ENCODE peak calls at places on chromosomes 11 and 22, in ten cellular contexts. One of them, this sample, is unnamed.
A peak's percentile ranks its signal among the peaks of the same experiment; 100 is the strongest.

GRCh38 chr11:128271401-128271800 is 316.0 kb downstream of the ETS1 start:
- DNase-seq in fibroblast of lung: no peak
- DNase-seq in activated naive CD4-positive, alpha-beta T cell treated with anti-CD3 and anti-CD28 coated beads, Interleukin-2, amount 50 U/mL, for 16 hours: no peak
- DNase-seq in NT2/D1: no peak
- DNase-seq in NCI-H1417: no peak
- DNase-seq in NCI-H1105: no peak
- DNase-seq in stimulated activated CD4-positive, alpha-beta T cell treated with anti-CD3 and anti-CD28 coated beads, Interleukin-1b, Interleukin-23, amount 100 ng/mL, for 1 hour: no peak
- DNase-seq in HFFc6: no peak
- DNase-seq in psoas muscle: no peak
- DNase-seq in activated CD4-positive, alpha-beta T cell treated with anti-CD3 and anti-CD28 coated beads, Interleukin-2, amount 10 ng/mL, durations not matched to agents 7 days and 5 days: no peak
- DNase-seq in this sample: no peak

GRCh38 chr11:31412946-31413345 is 43.3 kb downstream of the DNAJC24 start:
- DNase-seq in NT2/D1: no peak
- DNase-seq in psoas muscle: no peak
- DNase-seq in NCI-H1105: no peak
- DNase-seq in stimulated activated CD4-positive, alpha-beta T cell treated with anti-CD3 and anti-CD28 coated beads, Interleukin-1b, Interleukin-23, amount 100 ng/mL, for 1 hour: no peak
- DNase-seq in activated naive CD4-positive, alpha-beta T cell treated with anti-CD3 and anti-CD28 coated beads, Interleukin-2, amount 50 U/mL, for 16 hours: no peak
- DNase-seq in NCI-H1417: no peak
- DNase-seq in activated CD4-positive, alpha-beta T cell treated with anti-CD3 and anti-CD28 coated beads, Interleukin-2, amount 10 ng/mL, durations not matched to agents 7 days and 5 days: no peak
- DNase-seq in fibroblast of lung: peak; percentile 65
- DNase-seq in HFFc6: peak; percentile 50
- DNase-seq in this sample: no peak

GRCh38 chr22:46360891-46361290 is 25.4 kb downstream of the TRMU start:
- DNase-seq in NCI-H1417: no peak
- DNase-seq in NT2/D1: no peak
- DNase-seq in activated CD4-positive, alpha-beta T cell treated with anti-CD3 and anti-CD28 coated beads, Interleukin-2, amount 10 ng/mL, durations not matched to agents 7 days and 5 days: no peak
- DNase-seq in fibroblast of lung: no peak
- DNase-seq in activated naive CD4-positive, alpha-beta T cell treated with anti-CD3 and anti-CD28 coated beads, Interleukin-2, amount 50 U/mL, for 16 hours: no peak
- DNase-seq in NCI-H1105: no peak
- DNase-seq in HFFc6: no peak
- DNase-seq in psoas muscle: no peak
- DNase-seq in stimulated activated CD4-positive, alpha-beta T cell treated with anti-CD3 and anti-CD28 coated beads, Interleukin-1b, Interleukin-23, amount 100 ng/mL, for 1 hour: no peak
- DNase-seq in this sample: no peak

GRCh38 chr11:1852885-1853284 is at the start of gene LSP1:
- DNase-seq in NCI-H1417: no peak
- DNase-seq in psoas muscle: no peak
- DNase-seq in HFFc6: no peak
- DNase-seq in NCI-H1105: no peak
- DNase-seq in stimulated activated CD4-positive, alpha-beta T cell treated with anti-CD3 and anti-CD28 coated beads, Interleukin-1b, Interleukin-23, amount 100 ng/mL, for 1 hour: peak; percentile 56
- DNase-seq in fibroblast of lung: no peak
- DNase-seq in activated naive CD4-positive, alpha-beta T cell treated with anti-CD3 and anti-CD28 coated beads, Interleukin-2, amount 50 U/mL, for 16 hours: peak; percentile 75
- DNase-seq in NT2/D1: no peak
- DNase-seq in activated CD4-positive, alpha-beta T cell treated with anti-CD3 and anti-CD28 coated beads, Interleukin-2, amount 10 ng/mL, durations not matched to agents 7 days and 5 days: peak; percentile 92
- DNase-seq in this sample: no peak

GRCh38 chr11:2444301-2445106 is at the start of the genes KCNQ1 and TRPM5:
- DNase-seq in NCI-H1417: peak; percentile 64
- DNase-seq in NCI-H1105: peak; percentile 80
- DNase-seq in fibroblast of lung: no peak
- DNase-seq in activated naive CD4-positive, alpha-beta T cell treated with anti-CD3 and anti-CD28 coated beads, Interleukin-2, amount 50 U/mL, for 16 hours: peak; percentile 81
- DNase-seq in stimulated activated CD4-positive, alpha-beta T cell treated with anti-CD3 and anti-CD28 coated beads, Interleukin-1b, Interleukin-23, amount 100 ng/mL, for 1 hour: peak; percentile 74
- DNase-seq in HFFc6: no peak
- DNase-seq in activated CD4-positive, alpha-beta T cell treated with anti-CD3 and anti-CD28 coated beads, Interleukin-2, amount 10 ng/mL, durations not matched to agents 7 days and 5 days: peak; percentile 74
- DNase-seq in NT2/D1: no peak
- DNase-seq in psoas muscle: peak; percentile 44
- DNase-seq in this sample: no peak

GRCh38 chr22:26671317-26672059 is 14.1 kb downstream of the MIAT start:
- DNase-seq in fibroblast of lung: no peak
- DNase-seq in NCI-H1417: peak; percentile 52
- DNase-seq in stimulated activated CD4-positive, alpha-beta T cell treated with anti-CD3 and anti-CD28 coated beads, Interleukin-1b, Interleukin-23, amount 100 ng/mL, for 1 hour: peak; percentile 33
- DNase-seq in HFFc6: no peak
- DNase-seq in psoas muscle: peak; percentile 33
- DNase-seq in activated naive CD4-positive, alpha-beta T cell treated with anti-CD3 and anti-CD28 coated beads, Interleukin-2, amount 50 U/mL, for 16 hours: peak; percentile 55
- DNase-seq in activated CD4-positive, alpha-beta T cell treated with anti-CD3 and anti-CD28 coated beads, Interleukin-2, amount 10 ng/mL, durations not matched to agents 7 days and 5 days: peak; percentile 67
- DNase-seq in NCI-H1105: peak; percentile 66
- DNase-seq in NT2/D1: no peak
- DNase-seq in this sample: no peak

GRCh38 chr11:11973361-11973800 is 35.0 kb downstream of the DKK3 start:
- DNase-seq in psoas muscle: peak; percentile 60
- DNase-seq in NCI-H1105: no peak
- DNase-seq in HFFc6: peak; percentile 68
- DNase-seq in NT2/D1: no peak
- DNase-seq in activated CD4-positive, alpha-beta T cell treated with anti-CD3 and anti-CD28 coated beads, Interleukin-2, amount 10 ng/mL, durations not matched to agents 7 days and 5 days: no peak
- DNase-seq in stimulated activated CD4-positive, alpha-beta T cell treated with anti-CD3 and anti-CD28 coated beads, Interleukin-1b, Interleukin-23, amount 100 ng/mL, for 1 hour: no peak
- DNase-seq in activated naive CD4-positive, alpha-beta T cell treated with anti-CD3 and anti-CD28 coated beads, Interleukin-2, amount 50 U/mL, for 16 hours: no peak
- DNase-seq in fibroblast of lung: peak; percentile 65
- DNase-seq in NCI-H1417: no peak
- DNase-seq in this sample: no peak

GRCh38 chr11:1178201-1178885 is 20.6 kb downstream of the MUC5AC start:
- DNase-seq in NCI-H1105: no peak
- DNase-seq in activated naive CD4-positive, alpha-beta T cell treated with anti-CD3 and anti-CD28 coated beads, Interleukin-2, amount 50 U/mL, for 16 hours: no peak
- DNase-seq in stimulated activated CD4-positive, alpha-beta T cell treated with anti-CD3 and anti-CD28 coated beads, Interleukin-1b, Interleukin-23, amount 100 ng/mL, for 1 hour: no peak
- DNase-seq in fibroblast of lung: no peak
- DNase-seq in NCI-H1417: no peak
- DNase-seq in psoas muscle: no peak
- DNase-seq in activated CD4-positive, alpha-beta T cell treated with anti-CD3 and anti-CD28 coated beads, Interleukin-2, amount 10 ng/mL, durations not matched to agents 7 days and 5 days: no peak
- DNase-seq in NT2/D1: no peak
- DNase-seq in HFFc6: no peak
- DNase-seq in this sample: no peak

GRCh38 chr22:22940961-22941605 is 53.5 kb downstream of the IGLL5 start:
- DNase-seq in NCI-H1417: no peak
- DNase-seq in NCI-H1105: no peak
- DNase-seq in psoas muscle: no peak
- DNase-seq in activated CD4-positive, alpha-beta T cell treated with anti-CD3 and anti-CD28 coated beads, Interleukin-2, amount 10 ng/mL, durations not matched to agents 7 days and 5 days: no peak
- DNase-seq in activated naive CD4-positive, alpha-beta T cell treated with anti-CD3 and anti-CD28 coated beads, Interleukin-2, amount 50 U/mL, for 16 hours: no peak
- DNase-seq in stimulated activated CD4-positive, alpha-beta T cell treated with anti-CD3 and anti-CD28 coated beads, Interleukin-1b, Interleukin-23, amount 100 ng/mL, for 1 hour: no peak
- DNase-seq in fibroblast of lung: no peak
- DNase-seq in NT2/D1: no peak
- DNase-seq in HFFc6: no peak
- DNase-seq in this sample: no peak

GRCh38 chr11:76661835-76662434 is 8.6 kb downstream of the LRRC32 start:
- DNase-seq in fibroblast of lung: no peak
- DNase-seq in NCI-H1105: no peak
- DNase-seq in NCI-H1417: no peak
- DNase-seq in stimulated activated CD4-positive, alpha-beta T cell treated with anti-CD3 and anti-CD28 coated beads, Interleukin-1b, Interleukin-23, amount 100 ng/mL, for 1 hour: no peak
- DNase-seq in activated naive CD4-positive, alpha-beta T cell treated with anti-CD3 and anti-CD28 coated beads, Interleukin-2, amount 50 U/mL, for 16 hours: no peak
- DNase-seq in psoas muscle: no peak
- DNase-seq in NT2/D1: no peak
- DNase-seq in activated CD4-positive, alpha-beta T cell treated with anti-CD3 and anti-CD28 coated beads, Interleukin-2, amount 10 ng/mL, durations not matched to agents 7 days and 5 days: no peak
- DNase-seq in HFFc6: no peak
- DNase-seq in this sample: no peak

GRCh38 chr22:19043111-19044085 is 78.8 kb downstream of the DGCR2 start:
- DNase-seq in NT2/D1: no peak
- DNase-seq in activated CD4-positive, alpha-beta T cell treated with anti-CD3 and anti-CD28 coated beads, Interleukin-2, amount 10 ng/mL, durations not matched to agents 7 days and 5 days: no peak
- DNase-seq in NCI-H1105: no peak
- DNase-seq in fibroblast of lung: no peak
- DNase-seq in activated naive CD4-positive, alpha-beta T cell treated with anti-CD3 and anti-CD28 coated beads, Interleukin-2, amount 50 U/mL, for 16 hours: no peak
- DNase-seq in psoas muscle: no peak
- DNase-seq in NCI-H1417: no peak
- DNase-seq in stimulated activated CD4-positive, alpha-beta T cell treated with anti-CD3 and anti-CD28 coated beads, Interleukin-1b, Interleukin-23, amount 100 ng/mL, for 1 hour: no peak
- DNase-seq in HFFc6: peak; percentile 57
- DNase-seq in this sample: no peak

GRCh38 chr22:35567214-35567792 is 26.7 kb downstream of the RASD2 start:
- DNase-seq in activated naive CD4-positive, alpha-beta T cell treated with anti-CD3 and anti-CD28 coated beads, Interleukin-2, amount 50 U/mL, for 16 hours: no peak
- DNase-seq in NT2/D1: no peak
- DNase-seq in NCI-H1417: no peak
- DNase-seq in stimulated activated CD4-positive, alpha-beta T cell treated with anti-CD3 and anti-CD28 coated beads, Interleukin-1b, Interleukin-23, amount 100 ng/mL, for 1 hour: no peak
- DNase-seq in fibroblast of lung: no peak
- DNase-seq in HFFc6: no peak
- DNase-seq in psoas muscle: no peak
- DNase-seq in NCI-H1105: no peak
- DNase-seq in activated CD4-positive, alpha-beta T cell treated with anti-CD3 and anti-CD28 coated beads, Interleukin-2, amount 10 ng/mL, durations not matched to agents 7 days and 5 days: no peak
- DNase-seq in this sample: no peak

GRCh38 chr11:132258865-132259264 is 888.5 kb downstream of the NTM start:
- DNase-seq in NCI-H1105: no peak
- DNase-seq in activated CD4-positive, alpha-beta T cell treated with anti-CD3 and anti-CD28 coated beads, Interleukin-2, amount 10 ng/mL, durations not matched to agents 7 days and 5 days: no peak
- DNase-seq in NT2/D1: no peak
- DNase-seq in activated naive CD4-positive, alpha-beta T cell treated with anti-CD3 and anti-CD28 coated beads, Interleukin-2, amount 50 U/mL, for 16 hours: no peak
- DNase-seq in psoas muscle: no peak
- DNase-seq in HFFc6: peak; percentile 12
- DNase-seq in NCI-H1417: no peak
- DNase-seq in fibroblast of lung: no peak
- DNase-seq in stimulated activated CD4-positive, alpha-beta T cell treated with anti-CD3 and anti-CD28 coated beads, Interleukin-1b, Interleukin-23, amount 100 ng/mL, for 1 hour: no peak
- DNase-seq in this sample: no peak

GRCh38 chr11:131601586-131601985 is 231.2 kb downstream of the NTM start:
- DNase-seq in NCI-H1105: no peak
- DNase-seq in activated CD4-positive, alpha-beta T cell treated with anti-CD3 and anti-CD28 coated beads, Interleukin-2, amount 10 ng/mL, durations not matched to agents 7 days and 5 days: no peak
- DNase-seq in activated naive CD4-positive, alpha-beta T cell treated with anti-CD3 and anti-CD28 coated beads, Interleukin-2, amount 50 U/mL, for 16 hours: no peak
- DNase-seq in fibroblast of lung: peak; percentile 72
- DNase-seq in NCI-H1417: no peak
- DNase-seq in psoas muscle: no peak
- DNase-seq in NT2/D1: no peak
- DNase-seq in stimulated activated CD4-positive, alpha-beta T cell treated with anti-CD3 and anti-CD28 coated beads, Interleukin-1b, Interleukin-23, amount 100 ng/mL, for 1 hour: no peak
- DNase-seq in HFFc6: no peak
- DNase-seq in this sample: no peak

GRCh38 chr11:48093795-48094642 is 113.7 kb downstream of the PTPRJ start:
- DNase-seq in HFFc6: no peak
- DNase-seq in psoas muscle: no peak
- DNase-seq in NCI-H1417: peak; percentile 54
- DNase-seq in stimulated activated CD4-positive, alpha-beta T cell treated with anti-CD3 and anti-CD28 coated beads, Interleukin-1b, Interleukin-23, amount 100 ng/mL, for 1 hour: no peak
- DNase-seq in activated CD4-positive, alpha-beta T cell treated with anti-CD3 and anti-CD28 coated beads, Interleukin-2, amount 10 ng/mL, durations not matched to agents 7 days and 5 days: no peak
- DNase-seq in NT2/D1: no peak
- DNase-seq in activated naive CD4-positive, alpha-beta T cell treated with anti-CD3 and anti-CD28 coated beads, Interleukin-2, amount 50 U/mL, for 16 hours: no peak
- DNase-seq in fibroblast of lung: peak; percentile 90
- DNase-seq in NCI-H1105: peak; percentile 85
- DNase-seq in this sample: peak; percentile 98

GRCh38 chr11:23570828-23571227 is 710.6 kb upstream of the CCDC179 start:
- DNase-seq in NT2/D1: no peak
- DNase-seq in psoas muscle: no peak
- DNase-seq in NCI-H1417: no peak
- DNase-seq in activated CD4-positive, alpha-beta T cell treated with anti-CD3 and anti-CD28 coated beads, Interleukin-2, amount 10 ng/mL, durations not matched to agents 7 days and 5 days: no peak
- DNase-seq in stimulated activated CD4-positive, alpha-beta T cell treated with anti-CD3 and anti-CD28 coated beads, Interleukin-1b, Interleukin-23, amount 100 ng/mL, for 1 hour: no peak
- DNase-seq in activated naive CD4-positive, alpha-beta T cell treated with anti-CD3 and anti-CD28 coated beads, Interleukin-2, amount 50 U/mL, for 16 hours: no peak
- DNase-seq in fibroblast of lung: peak; percentile 47
- DNase-seq in NCI-H1105: no peak
- DNase-seq in HFFc6: peak; percentile 1
- DNase-seq in this sample: no peak

GRCh38 chr11:102399189-102399588 is 52.2 kb downstream of the BIRC2 start:
- DNase-seq in activated CD4-positive, alpha-beta T cell treated with anti-CD3 and anti-CD28 coated beads, Interleukin-2, amount 10 ng/mL, durations not matched to agents 7 days and 5 days: no peak
- DNase-seq in stimulated activated CD4-positive, alpha-beta T cell treated with anti-CD3 and anti-CD28 coated beads, Interleukin-1b, Interleukin-23, amount 100 ng/mL, for 1 hour: no peak
- DNase-seq in NT2/D1: no peak
- DNase-seq in HFFc6: no peak
- DNase-seq in psoas muscle: no peak
- DNase-seq in NCI-H1417: no peak
- DNase-seq in fibroblast of lung: no peak
- DNase-seq in activated naive CD4-positive, alpha-beta T cell treated with anti-CD3 and anti-CD28 coated beads, Interleukin-2, amount 50 U/mL, for 16 hours: no peak
- DNase-seq in NCI-H1105: no peak
- DNase-seq in this sample: no peak

GRCh38 chr11:12319734-12320387 is 57.5 kb upstream of the PARVA start:
- DNase-seq in NCI-H1417: no peak
- DNase-seq in fibroblast of lung: no peak
- DNase-seq in activated CD4-positive, alpha-beta T cell treated with anti-CD3 and anti-CD28 coated beads, Interleukin-2, amount 10 ng/mL, durations not matched to agents 7 days and 5 days: no peak
- DNase-seq in psoas muscle: no peak
- DNase-seq in stimulated activated CD4-positive, alpha-beta T cell treated with anti-CD3 and anti-CD28 coated beads, Interleukin-1b, Interleukin-23, amount 100 ng/mL, for 1 hour: no peak
- DNase-seq in NCI-H1105: peak; percentile 89
- DNase-seq in activated naive CD4-positive, alpha-beta T cell treated with anti-CD3 and anti-CD28 coated beads, Interleukin-2, amount 50 U/mL, for 16 hours: no peak
- DNase-seq in HFFc6: no peak
- DNase-seq in NT2/D1: no peak
- DNase-seq in this sample: peak; percentile 94

GRCh38 chr11:44840526-44840925 is 110.2 kb downstream of the TP53I11 start:
- DNase-seq in stimulated activated CD4-positive, alpha-beta T cell treated with anti-CD3 and anti-CD28 coated beads, Interleukin-1b, Interleukin-23, amount 100 ng/mL, for 1 hour: no peak
- DNase-seq in activated naive CD4-positive, alpha-beta T cell treated with anti-CD3 and anti-CD28 coated beads, Interleukin-2, amount 50 U/mL, for 16 hours: no peak
- DNase-seq in activated CD4-positive, alpha-beta T cell treated with anti-CD3 and anti-CD28 coated beads, Interleukin-2, amount 10 ng/mL, durations not matched to agents 7 days and 5 days: no peak
- DNase-seq in psoas muscle: no peak
- DNase-seq in NCI-H1417: no peak
- DNase-seq in fibroblast of lung: no peak
- DNase-seq in NT2/D1: no peak
- DNase-seq in NCI-H1105: no peak
- DNase-seq in HFFc6: no peak
- DNase-seq in this sample: peak; percentile 4

GRCh38 chr11:130599073-130599654 is 150.7 kb downstream of the ADAMTS15 start:
- DNase-seq in NCI-H1105: no peak
- DNase-seq in stimulated activated CD4-positive, alpha-beta T cell treated with anti-CD3 and anti-CD28 coated beads, Interleukin-1b, Interleukin-23, amount 100 ng/mL, for 1 hour: no peak
- DNase-seq in HFFc6: no peak
- DNase-seq in NCI-H1417: no peak
- DNase-seq in NT2/D1: no peak
- DNase-seq in psoas muscle: peak; percentile 74
- DNase-seq in activated CD4-positive, alpha-beta T cell treated with anti-CD3 and anti-CD28 coated beads, Interleukin-2, amount 10 ng/mL, durations not matched to agents 7 days and 5 days: no peak
- DNase-seq in fibroblast of lung: peak; percentile 62
- DNase-seq in activated naive CD4-positive, alpha-beta T cell treated with anti-CD3 and anti-CD28 coated beads, Interleukin-2, amount 50 U/mL, for 16 hours: no peak
- DNase-seq in this sample: no peak

GRCh38 chr11:79122759-79123158 is 318.1 kb downstream of the TENM4 start:
- DNase-seq in psoas muscle: no peak
- DNase-seq in NCI-H1105: no peak
- DNase-seq in NT2/D1: no peak
- DNase-seq in HFFc6: no peak
- DNase-seq in NCI-H1417: no peak
- DNase-seq in activated CD4-positive, alpha-beta T cell treated with anti-CD3 and anti-CD28 coated beads, Interleukin-2, amount 10 ng/mL, durations not matched to agents 7 days and 5 days: no peak
- DNase-seq in activated naive CD4-positive, alpha-beta T cell treated with anti-CD3 and anti-CD28 coated beads, Interleukin-2, amount 50 U/mL, for 16 hours: no peak
- DNase-seq in stimulated activated CD4-positive, alpha-beta T cell treated with anti-CD3 and anti-CD28 coated beads, Interleukin-1b, Interleukin-23, amount 100 ng/mL, for 1 hour: no peak
- DNase-seq in fibroblast of lung: no peak
- DNase-seq in this sample: no peak

GRCh38 chr11:88338223-88338661 is 706 bp upstream of the CTSC start:
- DNase-seq in activated naive CD4-positive, alpha-beta T cell treated with anti-CD3 and anti-CD28 coated beads, Interleukin-2, amount 50 U/mL, for 16 hours: peak; percentile 43
- DNase-seq in HFFc6: peak; percentile 29
- DNase-seq in fibroblast of lung: peak; percentile 88
- DNase-seq in psoas muscle: peak; percentile 26
- DNase-seq in NCI-H1417: peak; percentile 60
- DNase-seq in activated CD4-positive, alpha-beta T cell treated with anti-CD3 and anti-CD28 coated beads, Interleukin-2, amount 10 ng/mL, durations not matched to agents 7 days and 5 days: peak; percentile 50
- DNase-seq in NCI-H1105: peak; percentile 12
- DNase-seq in stimulated activated CD4-positive, alpha-beta T cell treated with anti-CD3 and anti-CD28 coated beads, Interleukin-1b, Interleukin-23, amount 100 ng/mL, for 1 hour: no peak
- DNase-seq in NT2/D1: no peak
- DNase-seq in this sample: no peak

GRCh38 chr22:49295465-49295743 is 532.3 kb downstream of the BRD1 start:
- DNase-seq in activated naive CD4-positive, alpha-beta T cell treated with anti-CD3 and anti-CD28 coated beads, Interleukin-2, amount 50 U/mL, for 16 hours: no peak
- DNase-seq in fibroblast of lung: no peak
- DNase-seq in NCI-H1417: no peak
- DNase-seq in NT2/D1: no peak
- DNase-seq in activated CD4-positive, alpha-beta T cell treated with anti-CD3 and anti-CD28 coated beads, Interleukin-2, amount 10 ng/mL, durations not matched to agents 7 days and 5 days: no peak
- DNase-seq in psoas muscle: no peak
- DNase-seq in stimulated activated CD4-positive, alpha-beta T cell treated with anti-CD3 and anti-CD28 coated beads, Interleukin-1b, Interleukin-23, amount 100 ng/mL, for 1 hour: no peak
- DNase-seq in NCI-H1105: peak; percentile 89
- DNase-seq in HFFc6: no peak
- DNase-seq in this sample: no peak

GRCh38 chr22:29480512-29481264 is 670 bp downstream of the NEFH start:
- DNase-seq in fibroblast of lung: peak; percentile 80
- DNase-seq in NCI-H1417: no peak
- DNase-seq in activated naive CD4-positive, alpha-beta T cell treated with anti-CD3 and anti-CD28 coated beads, Interleukin-2, amount 50 U/mL, for 16 hours: peak; percentile 26
- DNase-seq in NT2/D1: peak; percentile 51
- DNase-seq in psoas muscle: peak; percentile 34
- DNase-seq in activated CD4-positive, alpha-beta T cell treated with anti-CD3 and anti-CD28 coated beads, Interleukin-2, amount 10 ng/mL, durations not matched to agents 7 days and 5 days: peak; percentile 12
- DNase-seq in stimulated activated CD4-positive, alpha-beta T cell treated with anti-CD3 and anti-CD28 coated beads, Interleukin-1b, Interleukin-23, amount 100 ng/mL, for 1 hour: no peak
- DNase-seq in NCI-H1105: no peak
- DNase-seq in HFFc6: no peak
- DNase-seq in this sample: no peak

GRCh38 chr22:43249789-43250188 is 62.9 kb upstream of the TTLL12 start:
- DNase-seq in stimulated activated CD4-positive, alpha-beta T cell treated with anti-CD3 and anti-CD28 coated beads, Interleukin-1b, Interleukin-23, amount 100 ng/mL, for 1 hour: no peak
- DNase-seq in fibroblast of lung: no peak
- DNase-seq in psoas muscle: no peak
- DNase-seq in NT2/D1: no peak
- DNase-seq in NCI-H1417: no peak
- DNase-seq in activated naive CD4-positive, alpha-beta T cell treated with anti-CD3 and anti-CD28 coated beads, Interleukin-2, amount 50 U/mL, for 16 hours: no peak
- DNase-seq in HFFc6: no peak
- DNase-seq in activated CD4-positive, alpha-beta T cell treated with anti-CD3 and anti-CD28 coated beads, Interleukin-2, amount 10 ng/mL, durations not matched to agents 7 days and 5 days: no peak
- DNase-seq in NCI-H1105: no peak
- DNase-seq in this sample: no peak

GRCh38 chr22:37533995-37534394 is 14.8 kb upstream of the CARD10 start:
- DNase-seq in fibroblast of lung: peak; percentile 84
- DNase-seq in activated naive CD4-positive, alpha-beta T cell treated with anti-CD3 and anti-CD28 coated beads, Interleukin-2, amount 50 U/mL, for 16 hours: no peak
- DNase-seq in NT2/D1: no peak
- DNase-seq in HFFc6: peak; percentile 69
- DNase-seq in NCI-H1105: no peak
- DNase-seq in NCI-H1417: no peak
- DNase-seq in stimulated activated CD4-positive, alpha-beta T cell treated with anti-CD3 and anti-CD28 coated beads, Interleukin-1b, Interleukin-23, amount 100 ng/mL, for 1 hour: no peak
- DNase-seq in activated CD4-positive, alpha-beta T cell treated with anti-CD3 and anti-CD28 coated beads, Interleukin-2, amount 10 ng/mL, durations not matched to agents 7 days and 5 days: no peak
- DNase-seq in psoas muscle: no peak
- DNase-seq in this sample: no peak

GRCh38 chr11:119974467-119974866 is 163.4 kb downstream of the TRIM29 start:
- DNase-seq in activated CD4-positive, alpha-beta T cell treated with anti-CD3 and anti-CD28 coated beads, Interleukin-2, amount 10 ng/mL, durations not matched to agents 7 days and 5 days: no peak
- DNase-seq in fibroblast of lung: no peak
- DNase-seq in NCI-H1105: no peak
- DNase-seq in stimulated activated CD4-positive, alpha-beta T cell treated with anti-CD3 and anti-CD28 coated beads, Interleukin-1b, Interleukin-23, amount 100 ng/mL, for 1 hour: no peak
- DNase-seq in activated naive CD4-positive, alpha-beta T cell treated with anti-CD3 and anti-CD28 coated beads, Interleukin-2, amount 50 U/mL, for 16 hours: no peak
- DNase-seq in psoas muscle: no peak
- DNase-seq in NCI-H1417: no peak
- DNase-seq in NT2/D1: no peak
- DNase-seq in HFFc6: no peak
- DNase-seq in this sample: no peak

GRCh38 chr22:47445716-47446290 is 683.4 kb downstream of the TBC1D22A start:
- DNase-seq in HFFc6: no peak
- DNase-seq in activated CD4-positive, alpha-beta T cell treated with anti-CD3 and anti-CD28 coated beads, Interleukin-2, amount 10 ng/mL, durations not matched to agents 7 days and 5 days: no peak
- DNase-seq in fibroblast of lung: no peak
- DNase-seq in NCI-H1417: no peak
- DNase-seq in psoas muscle: no peak
- DNase-seq in stimulated activated CD4-positive, alpha-beta T cell treated with anti-CD3 and anti-CD28 coated beads, Interleukin-1b, Interleukin-23, amount 100 ng/mL, for 1 hour: no peak
- DNase-seq in NCI-H1105: no peak
- DNase-seq in activated naive CD4-positive, alpha-beta T cell treated with anti-CD3 and anti-CD28 coated beads, Interleukin-2, amount 50 U/mL, for 16 hours: no peak
- DNase-seq in NT2/D1: no peak
- DNase-seq in this sample: no peak

This sample was measured in DMS79 treated with DMSO at 0.1 percent for 48 hours.